ENCODE peak calls at places on chromosomes 6 and 20, in eight cellular contexts. L is lower leg skin, K is AG04449, N is adrenal gland, J is GM12878, U is heart left ventricle, T is MM.1S, S is bronchial epithelial cell. I is an unnamed sample.

GRCh38 chr6:157608221-157609075 is 214.6 kb upstream of the SNX9 start:
- DNase-seq in L (no peak), K (no peak), N (no peak), J (no peak), U (no peak), T (no peak), S (no peak), I (no peak)

GRCh38 chr6:33297406-33297955 is 1.3 kb downstream of the RGL2 start:
- DNase-seq in L (no peak), K (no peak), N (peak; percentile 75), J (no peak), U (no peak), T (no peak), S (peak; percentile 65), I (no peak)

GRCh38 chr6:558089-558488 is 98.8 kb downstream of the HUS1B start:
- DNase-seq in L (no peak), K (no peak), N (no peak), J (no peak), U (no peak), T (peak; percentile 15), S (no peak), I (peak; percentile 8)

GRCh38 chr20:25310268-25310920 is 62.5 kb downstream of the PYGB start:
- DNase-seq in L (no peak), K (peak; percentile 82), N (peak; percentile 89), J (peak; percentile 67), U (no peak), T (peak; percentile 87), S (peak; percentile 83), I (peak; percentile 40)

GRCh38 chr20:11797161-11797560 is 120.5 kb upstream of the BTBD3 start:
- DNase-seq in L (no peak), K (no peak), N (no peak), J (no peak), U (no peak), T (no peak), S (no peak), I (no peak)

GRCh38 chr6:141724731-141725130 is 408.0 kb upstream of the GJE1 start:
- DNase-seq in L (no peak), K (no peak), N (no peak), J (no peak), U (no peak), T (no peak), S (no peak), I (no peak)

GRCh38 chr6:149948011-149948410 is 6.2 kb downstream of the ULBP2 start:
- DNase-seq in L (peak; percentile 53), K (no peak), N (no peak), J (no peak), U (no peak), T (no peak), S (no peak), I (no peak)

GRCh38 chr20:4217349-4217761 is 202.0 kb upstream of the RNF24 start:
- DNase-seq in L (no peak), K (no peak), N (no peak), J (no peak), U (peak; percentile 61), T (no peak), S (peak; percentile 26), I (no peak)

GRCh38 chr6:143018955-143019354 is 41.7 kb upstream of the AIG1 start:
- DNase-seq in L (no peak), K (no peak), N (no peak), J (no peak), U (no peak), T (no peak), S (no peak), I (no peak)

GRCh38 chr6:125444234-125444949 is 142.6 kb upstream of the HDDC2 start:
- DNase-seq in L (no peak), K (no peak), N (peak; percentile 75), J (no peak), U (peak; percentile 83), T (no peak), S (no peak), I (no peak)

GRCh38 chr6:167150815-167151557 is 6.8 kb downstream of the GPR31 start:
- DNase-seq in L (no peak), K (no peak), N (no peak), J (peak; percentile 86), U (no peak), T (no peak), S (no peak), I (no peak)

GRCh38 chr20:10536531-10536930 is 101.4 kb downstream of the SLX4IP start:
- DNase-seq in L (no peak), K (no peak), N (no peak), J (no peak), U (no peak), T (peak; percentile 15), S (peak; percentile 39), I (no peak)

GRCh38 chr20:45452772-45453171 is 16.8 kb upstream of the WFDC2 start:
- DNase-seq in L (no peak), K (no peak), N (no peak), J (no peak), U (no peak), T (no peak), S (no peak), I (no peak)

GRCh38 chr20:60283281-60283680 is 325.1 kb downstream of the CDH26 start:
- DNase-seq in L (no peak), K (no peak), N (no peak), J (no peak), U (no peak), T (no peak), S (no peak), I (no peak)

GRCh38 chr20:13953227-13953626 is 37.2 kb downstream of the SEL1L2 start:
- DNase-seq in L (no peak), K (no peak), N (no peak), J (no peak), U (no peak), T (no peak), S (no peak), I (no peak)

GRCh38 chr20:18783385-18783959 is 30.1 kb upstream of the SCP2D1 start:
- DNase-seq in L (no peak), K (no peak), N (no peak), J (no peak), U (no peak), T (no peak), S (no peak), I (no peak)

GRCh38 chr6:117909638-117910037 is 2.6 kb downstream of the SLC35F1 start:
- DNase-seq in L (no peak), K (no peak), N (no peak), J (no peak), U (no peak), T (no peak), S (no peak), I (no peak)

GRCh38 chr6:117906454-117906904 is 585 bp upstream of the SLC35F1 start:
- DNase-seq in L (no peak), K (no peak), N (no peak), J (peak; percentile 8), U (no peak), T (peak; percentile 40), S (no peak), I (no peak)

GRCh38 chr6:117907600-117908245 is 659 bp downstream of the SLC35F1 start:
- DNase-seq in L (no peak), K (no peak), N (no peak), J (no peak), U (no peak), T (peak; percentile 20), S (no peak), I (no peak)

GRCh38 chr6:117906905-117907599 is at the start of gene SLC35F1:
- DNase-seq in L (no peak), K (no peak), N (no peak), J (no peak), U (peak; percentile 27), T (peak; percentile 70), S (no peak), I (no peak)

GRCh38 chr6:117908246-117909107 is 1.4 kb downstream of the SLC35F1 start:
- DNase-seq in L (no peak), K (no peak), N (no peak), J (no peak), U (no peak), T (no peak), S (no peak), I (no peak)
- H3K4me3 ChIP-seq in L (no peak overlapping the region), K (peak overlapping the region; percentile 12), N (peak overlapping the region; percentile 77), J (no peak overlapping the region), U (peak overlapping the region; percentile 56), T (peak overlapping the region; percentile 68), S (no peak overlapping the region), I (no peak overlapping the region)

GRCh38 chr6:129747588-129748112 is 37.7 kb upstream of the ARHGAP18 start:
- DNase-seq in L (no peak), K (no peak), N (no peak), J (no peak), U (no peak), T (no peak), S (no peak), I (no peak)

GRCh38 chr6:129748901-129749748 is 39.1 kb upstream of the ARHGAP18 start:
- DNase-seq in L (no peak), K (peak; percentile 31), N (no peak), J (no peak), U (no peak), T (peak; percentile 53), S (peak; percentile 91), I (no peak)

GRCh38 chr6:129749749-129750120 is 39.8 kb upstream of the ARHGAP18 start:
- DNase-seq in L (no peak), K (peak; percentile 37), N (no peak), J (peak; percentile 61), U (no peak), T (peak; percentile 52), S (peak; percentile 87), I (peak; percentile 84)

GRCh38 chr6:129750390-129750789 is 40.4 kb upstream of the ARHGAP18 start:
- DNase-seq in L (no peak), K (no peak), N (no peak), J (no peak), U (no peak), T (no peak), S (no peak), I (no peak)

DNA sequence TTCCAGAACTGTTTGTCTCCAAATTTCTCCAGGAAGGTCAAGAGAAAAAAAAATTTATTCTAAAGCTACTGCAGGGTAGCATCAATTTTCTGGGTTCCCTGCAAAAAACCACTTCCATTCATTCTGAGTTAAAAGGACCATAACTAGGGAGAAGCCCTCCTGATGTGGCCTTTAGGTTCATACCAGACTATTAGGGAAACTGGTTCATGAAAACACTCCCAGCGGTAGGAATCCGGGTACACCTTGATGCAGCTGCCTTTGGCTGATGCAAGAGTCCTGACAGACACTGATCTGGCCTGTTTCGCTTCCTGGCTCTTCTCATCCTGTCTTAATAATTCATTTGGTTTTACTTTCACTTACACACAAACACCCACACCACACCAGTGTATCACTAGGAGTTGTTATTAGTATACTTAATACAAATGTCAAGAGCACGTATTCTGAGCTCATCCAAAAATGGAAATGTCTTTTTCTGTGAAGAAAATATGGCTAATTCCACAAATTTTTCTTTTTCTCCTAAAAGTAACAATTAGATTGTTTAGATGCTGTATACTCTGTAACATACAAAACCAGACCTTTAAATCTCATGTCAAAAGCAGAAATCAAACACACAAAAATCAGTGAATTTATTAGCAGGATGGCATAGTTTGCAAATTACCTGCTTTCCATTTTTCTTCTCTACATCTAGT is 38.4 kb upstream of the ARHGAP18 start:
- DNase-seq in L (no peak), K (no peak), N (peak; percentile 81), J (peak; percentile 82), U (peak; percentile 31), T (peak; percentile 90), S (peak; percentile 55), I (peak; percentile 61)
- H3K4me3 ChIP-seq in L (no peak overlapping the region), K (no peak overlapping the region), N (no peak overlapping the region), J (peak overlapping the region; percentile 56), U (no peak overlapping the region), T (peak overlapping the region; percentile 27), S (no peak overlapping the region), I (no peak overlapping the region)

GRCh38 chr20:16327606-16328005 is 245.6 kb downstream of the KIF16B start:
- DNase-seq in L (no peak), K (no peak), N (no peak), J (no peak), U (no peak), T (no peak), S (no peak), I (no peak)
- H3K4me3 ChIP-seq in L (no peak overlapping the region), K (no peak overlapping the region), N (no peak overlapping the region), J (no peak overlapping the region), U (no peak overlapping the region), T (no peak overlapping the region), S (no peak overlapping the region), I (no peak overlapping the region)

GRCh38 chr6:27474672-27475071 is 1.8 kb upstream of the ZNF184 start:
- DNase-seq in L (no peak), K (no peak), N (no peak), J (no peak), U (no peak), T (no peak), S (no peak), I (no peak)
- H3K4me3 ChIP-seq in L (no peak overlapping the region), K (no peak overlapping the region), N (no peak overlapping the region), J (no peak overlapping the region), U (no peak overlapping the region), T (no peak overlapping the region), S (no peak overlapping the region), I (no peak overlapping the region)

I was measured in Jurkat, Clone E6-1.